ENCODE peak calls at places on chromosomes 7 and 10, in five cellular contexts. Q, Y, R, H and O are unnamed samples.

GRCh38 chr7:156423876-156424275 is 216.7 kb upstream of the RNF32 start:
- DNase-seq in Q (no peak), Y (no peak), R (no peak), H (no peak), O (no peak)

GRCh38 chr10:127433951-127434350 is 115.2 kb upstream of the NPS start:
- DNase-seq in Q (no peak), Y (no peak), R (no peak), H (no peak), O (no peak)

GRCh38 chr7:134669845-134670373 is 23.3 kb downstream of the BPGM start:
- DNase-seq in Q (peak; percentile 12), Y (peak; percentile 61), R (peak; percentile 84), H (no peak), O (peak; percentile 60)

GRCh38 chr7:929311-929711 is 25.2 kb downstream of the ADAP1 start:
- DNase-seq in Q (no peak), Y (no peak), R (no peak), H (no peak), O (no peak)

GRCh38 chr7:44224216-44224950 is 23.6 kb downstream of the YKT6 start:
- DNase-seq in Q (no peak), Y (no peak), R (no peak), H (no peak), O (no peak)

GRCh38 chr10:4353059-4353655 is 472.9 kb upstream of the AKR1E2 start:
- DNase-seq in Q (no peak), Y (no peak), R (no peak), H (no peak), O (no peak)

GRCh38 chr7:155885162-155886160 is 73.2 kb upstream of the SHH start:
- DNase-seq in Q (no peak), Y (no peak), R (no peak), H (no peak), O (no peak)

GRCh38 chr7:74483402-74484336 is 30.0 kb downstream of the GTF2IRD1 start:
- DNase-seq in Q (no peak), Y (peak; percentile 11), R (no peak), H (no peak), O (no peak)

GRCh38 chr7:36054642-36055041 is 98.4 kb upstream of the EEPD1 start:
- DNase-seq in Q (no peak), Y (no peak), R (no peak), H (no peak), O (no peak)

GRCh38 chr7:79302281-79302680 is 151.2 kb downstream of the MAGI2 start:
- DNase-seq in Q (no peak), Y (no peak), R (no peak), H (no peak), O (no peak)

GRCh38 chr7:118573065-118573464 is 348.6 kb downstream of the ANKRD7 start:
- DNase-seq in Q (peak; percentile 97), Y (no peak), R (no peak), H (no peak), O (no peak)

GRCh38 chr10:27242951-27243551 is 2.5 kb upstream of the ACBD5 start:
- DNase-seq in Q (peak; percentile 70), Y (peak; percentile 28), R (peak; percentile 78), H (peak; percentile 67), O (no peak)

GRCh38 chr7:25995893-25996529 is 156.0 kb upstream of the NFE2L3 start:
- DNase-seq in Q (no peak), Y (no peak), R (no peak), H (no peak), O (no peak)

GRCh38 chr10:90930971-90931841 is 10.3 kb upstream of the ANKRD1 start:
- DNase-seq in Q (no peak), Y (peak; percentile 48), R (no peak), H (peak; percentile 79), O (peak; percentile 72)

GRCh38 chr10:92696606-92697383 is 7.0 kb downstream of the HHEX start:
- DNase-seq in Q (no peak), Y (no peak), R (no peak), H (peak; percentile 41), O (no peak)

GRCh38 chr7:16770657-16771329 is 17.2 kb downstream of the TSPAN13 start:
- DNase-seq in Q (no peak), Y (no peak), R (no peak), H (no peak), O (no peak)

GRCh38 chr7:156650042-156650441 is 9.5 kb downstream of the RNF32 start:
- DNase-seq in Q (no peak), Y (no peak), R (no peak), H (peak; percentile 59), O (no peak)

GRCh38 chr10:133154996-133155778 is 4.8 kb upstream of the KNDC1 start:
- DNase-seq in Q (no peak), Y (no peak), R (no peak), H (no peak), O (no peak)

GRCh38 chr10:34024708-34025425 is 690.4 kb upstream of the NRP1 start:
- DNase-seq in Q (no peak), Y (no peak), R (no peak), H (peak; percentile 43), O (no peak)

GRCh38 chr7:16450366-16450765 is 15.2 kb downstream of the SOSTDC1 start:
- DNase-seq in Q (no peak), Y (no peak), R (no peak), H (no peak), O (no peak)

GRCh38 chr7:290554-291301 is 758 bp downstream of the FOXL3 start:
- DNase-seq in Q (no peak), Y (no peak), R (no peak), H (no peak), O (no peak)

GRCh38 chr10:131618587-131619267 is 282.1 kb upstream of the PPP2R2D start:
- DNase-seq in Q (no peak), Y (no peak), R (no peak), H (no peak), O (no peak)

GRCh38 chr10:5546891-5547683 is 22.3 kb downstream of the CALML3 start:
- DNase-seq in Q (no peak), Y (no peak), R (no peak), H (no peak), O (no peak)

GRCh38 chr10:72764151-72764550 is 72.2 kb downstream of the MCU start:
- DNase-seq in Q (no peak), Y (peak; percentile 79), R (no peak), H (no peak), O (peak; percentile 61)

GRCh38 chr7:17183630-17184328 is 114.7 kb upstream of the AHR start:
- DNase-seq in Q (no peak), Y (peak; percentile 87), R (no peak), H (no peak), O (no peak)

GRCh38 chr10:110820321-110820814 is 51.4 kb upstream of the PDCD4 start:
- DNase-seq in Q (peak; percentile 93), Y (peak; percentile 30), R (no peak), H (no peak), O (no peak)

GRCh38 chr7:98251844-98252639 is at the start of gene TECPR1:
- DNase-seq in Q (peak; percentile 91), Y (peak; percentile 74), R (peak; percentile 91), H (peak; percentile 96), O (peak; percentile 28)

GRCh38 chr7:51785171-51785570 is 468.6 kb upstream of the COBL start:
- DNase-seq in Q (no peak), Y (no peak), R (no peak), H (no peak), O (no peak)

GRCh38 chr10:98055875-98056516 is 25.6 kb upstream of the CRTAC1 start:
- DNase-seq in Q (no peak), Y (no peak), R (no peak), H (peak; percentile 69), O (no peak)

GRCh38 chr7:50369408-50370026 is 65.0 kb downstream of the IKZF1 start:
- DNase-seq in Q (no peak), Y (no peak), R (peak; percentile 79), H (peak; percentile 50), O (no peak)

GRCh38 chr7:123824754-123825067 is 20.3 kb upstream of the HYAL4 start:
- DNase-seq in Q (no peak), Y (no peak), R (no peak), H (no peak), O (no peak)

GRCh38 chr10:71974489-71975011 is 10.4 kb downstream of the CHST3 start:
- DNase-seq in Q (no peak), Y (no peak), R (no peak), H (no peak), O (no peak)

GRCh38 chr10:62171791-62172190 is 96.9 kb downstream of the RTKN2 start:
- DNase-seq in Q (no peak), Y (peak; percentile 44), R (no peak), H (no peak), O (no peak)

GRCh38 chr10:103888113-103888841 is 29.7 kb downstream of the STN1 start:
- DNase-seq in Q (peak; percentile 71), Y (no peak), R (peak; percentile 67), H (no peak), O (peak; percentile 56)